ENCODE peak calls at places on chromosomes 4 and X, in five cellular contexts. P is HuH-7.5; S is body of pancreas; U is stimulated activated naive CD8-positive, alpha-beta T cell treated with anti-CD3 and anti-CD28 coated beads, Interleukin-15, Interleukin-2, amounts not matched to agents 100 U/mL and 50 U/mL, for 24 hours; W is stimulated activated CD8-positive, alpha-beta memory T cell treated with anti-CD3 and anti-CD28 coated beads, Interleukin-15, amount 100 ng/mL, for 4 hours. V is an unnamed sample.

GRCh38 chr4:148141536-148141935 is 300.7 kb downstream of the NR3C2 start:
- DNase-seq in U (no peak), W (no peak), S (no peak), P (no peak), V (no peak)

GRCh38 chr4:119286377-119287002 is 35.4 kb downstream of the FABP2 start:
- DNase-seq in P (no peak), U (peak), S (peak), W (no peak), V (no peak)

GRCh38 chr4:55124337-55125076 is 888 bp downstream of the KDR start:
- DNase-seq in P (no peak), W (no peak), U (no peak), S (no peak), V (no peak)

GRCh38 chr4:54005475-54005874 is 58.9 kb downstream of the CHIC2 start:
- DNase-seq in S (no peak), P (no peak), U (no peak), W (no peak), V (no peak)

GRCh38 chr4:2285665-2286381 is 23.9 kb upstream of the MXD4 start:
- DNase-seq in W (no peak), U (no peak), P (no peak), S (peak), V (no peak)

GRCh38 chr4:78484574-78484973 is 67.0 kb upstream of the ANXA3 start:
- DNase-seq in W (no peak), S (no peak), P (no peak), U (no peak), V (no peak)

GRCh38 chrX:112841114-112841819 is 636 bp upstream of the AMOT start:
- DNase-seq in P (peak), S (peak), W (peak), U (peak), V (peak)

GRCh38 chrX:103631145-103631544 is 2.4 kb downstream of the TCEAL1 start:
- DNase-seq in S (no peak), P (no peak), W (no peak), U (no peak), V (no peak)

GRCh38 chrX:132837126-132837525 is 121.3 kb downstream of the HS6ST2 start:
- DNase-seq in S (peak), W (no peak), P (no peak), U (no peak), V (no peak)

GRCh38 chrX:39779952-39780783 is 317.6 kb downstream of the BCOR start:
- DNase-seq in S (no peak), W (no peak), P (no peak), U (no peak), V (no peak)

GRCh38 chr4:78432896-78433295 is 118.7 kb upstream of the ANXA3 start:
- DNase-seq in W (no peak), P (no peak), S (no peak), U (no peak), V (no peak)

GRCh38 chr4:43339435-43339834 is 446.9 kb downstream of the GRXCR1 start:
- DNase-seq in P (no peak), S (no peak), U (no peak), W (no peak), V (no peak)

GRCh38 chr4:139628184-139629012 is 37.2 kb upstream of the MGST2 start:
- DNase-seq in U (no peak), S (no peak), P (no peak), W (no peak), V (no peak)

GRCh38 chrX:148601034-148601433 is 100.6 kb downstream of the AFF2 start:
- DNase-seq in U (no peak), W (no peak), P (no peak), S (no peak), V (no peak)

GRCh38 chr4:77911842-77912450 is 49.3 kb downstream of the MRPL1 start:
- DNase-seq in S (no peak), P (no peak), W (no peak), U (no peak), V (no peak)

GRCh38 chrX:102840871-102841705 is 96.0 kb upstream of the RAB40AL start:
- DNase-seq in P (no peak), S (no peak), U (no peak), W (no peak), V (no peak)

GRCh38 chrX:51862920-51863319 is 30.5 kb upstream of the MAGED1 start:
- DNase-seq in W (no peak), S (no peak), P (no peak), U (no peak), V (no peak)

GRCh38 chr4:12393631-12394262 is 965.1 kb upstream of the HS3ST1 start:
- DNase-seq in W (no peak), P (no peak), S (no peak), U (no peak), V (no peak)

GRCh38 chrX:13791559-13791958 is 25.3 kb downstream of the GPM6B start:
- DNase-seq in U (no peak), W (no peak), S (no peak), P (no peak), V (no peak)

GRCh38 chr4:54731552-54731951 is 73.8 kb downstream of the KIT start:
- DNase-seq in P (no peak), W (no peak), S (no peak), U (no peak), V (no peak)

GRCh38 chrX:34884693-34885277 is 57.8 kb upstream of the FAM47B start:
- DNase-seq in W (no peak), P (no peak), S (no peak), U (no peak), V (no peak)

GRCh38 chrX:140949231-140949630 is 53.2 kb upstream of the SPANXB1 start:
- DNase-seq in P (no peak), S (no peak), U (no peak), W (no peak), V (no peak)

GRCh38 chr4:183905081-183905592 is at the start of gene STOX2:
- DNase-seq in W (no peak), U (peak), S (peak), P (peak), V (peak)

GRCh38 chr4:126269106-126269505 is 954.4 kb downstream of the FAT4 start:
- DNase-seq in U (no peak), P (no peak), W (no peak), S (no peak), V (no peak)

GRCh38 chr4:10061650-10062415 is 40.5 kb upstream of the SLC2A9 start:
- DNase-seq in S (no peak), W (no peak), U (no peak), P (no peak), V (no peak)

GRCh38 chrX:19540076-19540475 is 24.8 kb upstream of the MAP3K15 start:
- DNase-seq in S (no peak), U (no peak), P (no peak), W (no peak), V (no peak)

GRCh38 chr4:142091085-142091513 is 454.7 kb downstream of the IL15 start:
- DNase-seq in W (no peak), S (no peak), P (no peak), U (no peak), V (no peak)

GRCh38 chrX:12984629-12985303 is 9.9 kb downstream of the TMSB4X start:
- DNase-seq in S (peak), W (no peak), U (peak), P (no peak), V (no peak)

GRCh38 chr4:67725132-67725531 is 24.2 kb upstream of the UBA6 start:
- DNase-seq in P (no peak), W (no peak), U (no peak), S (peak), V (no peak)

V was measured in 8988T.